ENCODE peak calls at places on chromosomes 13 and 19, in eight cellular contexts. M is nucleus accumbens; O is stimulated activated CD4-positive, alpha-beta T cell treated with anti-CD3 and anti-CD28 coated beads, Interleukin-15, amount 100 ng/mL, for 24 hours; H is IMR-90; X is Right ventricle myocardium superior; B is KBM-7; F is anterior cingulate cortex; C is effector CD4-positive, alpha-beta T cell. E is an unnamed sample.
A peak's percentile ranks its signal among the peaks of the same experiment; 100 is the strongest.

GRCh38 chr19:28171983-28172382 is 1041.0 kb downstream of the UQCRFS1 start:
- DNase-seq in M (no peak), O (no peak), H (no peak), X (no peak), B (no peak), F (no peak), C (no peak), E (no peak)

GRCh38 chr13:24683833-24684599 is 3.8 kb downstream of the ATP12A start:
- DNase-seq in M (peak; percentile 29), O (peak; percentile 76), H (peak; percentile 23), X (peak; percentile 65), B (peak; percentile 77), F (peak; percentile 44), C (peak; percentile 34), E (peak; percentile 61)

GRCh38 chr13:61350351-61350750 is 65.3 kb downstream of the PCDH20 start:
- DNase-seq in M (no peak), O (no peak), H (no peak), X (no peak), B (no peak), F (no peak), C (no peak), E (no peak)

GRCh38 chr13:72150502-72150901 is 283.5 kb upstream of the DACH1 start:
- DNase-seq in M (no peak), O (no peak), H (no peak), X (no peak), B (no peak), F (no peak), C (no peak), E (no peak)

GRCh38 chr19:3375221-3376088 is 9.1 kb downstream of the NFIC start:
- DNase-seq in M (peak; percentile 86), O (no peak), H (peak; percentile 70), X (peak; percentile 91), B (no peak), F (peak; percentile 66), C (no peak), E (peak; percentile 84)

GRCh38 chr19:46423194-46423593 is 5.5 kb downstream of the PNMA8C start:
- DNase-seq in M (no peak), O (no peak), H (no peak), X (no peak), B (no peak), F (no peak), C (no peak), E (no peak)

GRCh38 chr13:48542581-48543341 is 9.9 kb upstream of the RCBTB2 start:
- DNase-seq in M (no peak), O (no peak), H (peak; percentile 16), X (peak; percentile 71), B (peak; percentile 60), F (no peak), C (no peak), E (peak; percentile 47)

GRCh38 chr13:94914829-94915228 is 202.5 kb upstream of the SOX21 start:
- DNase-seq in M (no peak), O (no peak), H (no peak), X (no peak), B (no peak), F (no peak), C (no peak), E (no peak)

GRCh38 chr13:72985610-72986009 is 73.2 kb upstream of the KLF5 start:
- DNase-seq in M (no peak), O (no peak), H (no peak), X (no peak), B (no peak), F (no peak), C (no peak), E (no peak)

GRCh38 chr13:75934889-75935288 is 298.8 kb downstream of the LMO7 start:
- DNase-seq in M (no peak), O (no peak), H (peak; percentile 62), X (no peak), B (no peak), F (no peak), C (no peak), E (no peak)

GRCh38 chr13:81639984-81640582 is 1299.2 kb upstream of the SPRY2 start:
- DNase-seq in M (no peak), O (no peak), H (no peak), X (no peak), B (peak; percentile 32), F (no peak), C (no peak), E (no peak)